ENCODE peak calls at places on chromosome 18, in five cellular contexts. Q is cardiac muscle cell, W is tibial artery, V is H7, F is fibroblast of lung. T is an unnamed sample.

GRCh38 chr18:48949051-48949605 is 1.6 kb downstream of the SMAD7 start:
- DNase-seq in W (peak; percentile 44), Q (no peak), V (no peak), F (no peak), T (peak; percentile 34)

GRCh38 chr18:77016133-77016839 is 116.3 kb downstream of the MBP start:
- DNase-seq in W (no peak), F (no peak), V (no peak), Q (no peak), T (no peak)

GRCh38 chr18:27954226-27954625 is 222.7 kb downstream of the CDH2 start:
- DNase-seq in W (no peak), Q (no peak), V (no peak), F (peak; percentile 89), T (peak; percentile 85)

GRCh38 chr18:72128649-72129048 is 415.5 kb downstream of the CBLN2 start:
- DNase-seq in V (no peak), F (peak; percentile 5), Q (no peak), W (no peak), T (peak; percentile 1)

GRCh38 chr18:39624934-39625333 is 2059.3 kb upstream of the CELF4 start:
- DNase-seq in Q (no peak), F (peak; percentile 85), W (no peak), V (no peak), T (peak; percentile 69)

GRCh38 chr18:59423251-59423650 is 64.2 kb upstream of the LMAN1 start:
- DNase-seq in W (no peak), F (peak; percentile 11), V (no peak), Q (no peak), T (no peak)

GRCh38 chr18:54946149-54946581 is 13.1 kb downstream of the CCDC68 start:
- DNase-seq in F (peak; percentile 33), V (no peak), W (no peak), Q (peak; percentile 8), T (peak; percentile 49)

GRCh38 chr18:33562741-33563140 is 15.3 kb upstream of the ASXL3 start:
- DNase-seq in Q (no peak), F (no peak), V (no peak), W (no peak), T (no peak)

GRCh38 chr18:9474103-9474982 is 970 bp upstream of the RALBP1 start:
- DNase-seq in F (peak; percentile 88), Q (peak; percentile 80), W (peak; percentile 21), V (no peak), T (peak; percentile 81)

GRCh38 chr18:50203801-50204604 is 9.1 kb upstream of the MYO5B start:
- DNase-seq in Q (peak; percentile 82), F (peak; percentile 24), W (no peak), V (peak; percentile 75), T (peak; percentile 39)

GRCh38 chr18:70030728-70031127 is 83.1 kb upstream of the CD226 start:
- DNase-seq in Q (no peak), W (no peak), V (no peak), F (no peak), T (no peak)

GRCh38 chr18:61731169-61731568 is 161.6 kb downstream of the RNF152 start:
- DNase-seq in Q (no peak), F (no peak), W (no peak), V (no peak), T (peak; percentile 16)

GRCh38 chr18:54852780-54853675 is 24.8 kb downstream of the RAB27B start:
- DNase-seq in V (no peak), W (no peak), Q (no peak), F (no peak), T (peak; percentile 60)

GRCh38 chr18:58175122-58175687 is 131.2 kb downstream of the NEDD4L start:
- DNase-seq in W (no peak), Q (no peak), F (no peak), V (no peak), T (no peak)

GRCh38 chr18:54392621-54393023 is 34.9 kb downstream of the C18orf54 start:
- DNase-seq in Q (peak; percentile 78), W (no peak), F (peak; percentile 54), V (peak; percentile 49), T (peak; percentile 81)

GRCh38 chr18:47756364-47757016 is 174.0 kb downstream of the SMAD2 start:
- DNase-seq in Q (peak; percentile 69), V (peak; percentile 69), W (peak; percentile 38), F (peak; percentile 25), T (peak; percentile 60)

GRCh38 chr18:37179384-37179783 is 350.5 kb downstream of the KIAA1328 start:
- DNase-seq in Q (no peak), W (no peak), F (no peak), V (no peak), T (no peak)

GRCh38 chr18:13635046-13635445 is 91.3 kb downstream of the FAM210A start:
- DNase-seq in F (no peak), V (no peak), W (no peak), Q (no peak), T (no peak)

GRCh38 chr18:8707946-8708345 is 2.6 kb downstream of the MTCL1 start:
- DNase-seq in Q (no peak), W (no peak), F (no peak), V (no peak), T (no peak)

GRCh38 chr18:48477353-48477752 is 61.5 kb upstream of the CTIF start:
- DNase-seq in F (no peak), Q (no peak), W (no peak), V (no peak), T (peak; percentile 26)

GRCh38 chr18:77645170-77645872 is 395.7 kb downstream of the GALR1 start:
- DNase-seq in F (no peak), W (no peak), Q (no peak), V (no peak), T (no peak)

GRCh38 chr18:21163647-21164625 is 52.3 kb upstream of the ROCK1 start:
- DNase-seq in F (peak; percentile 89), V (no peak), Q (no peak), W (peak; percentile 29), T (peak; percentile 88)

GRCh38 chr18:6624729-6625308 is 104.7 kb upstream of the ARHGAP28 start:
- DNase-seq in Q (no peak), W (no peak), F (peak; percentile 81), V (no peak), T (peak; percentile 61)

GRCh38 chr18:62678847-62679535 is 36.4 kb upstream of the PHLPP1 start:
- DNase-seq in F (no peak), V (peak; percentile 45), W (no peak), Q (peak; percentile 21), T (no peak)

GRCh38 chr18:2881490-2882195 is 34.8 kb downstream of the EMILIN2 start:
- DNase-seq in F (peak; percentile 85), Q (no peak), V (no peak), W (peak; percentile 85), T (peak; percentile 91)
- H3K4me3 ChIP-seq in F (no peak overlapping the region), Q (no peak overlapping the region), V (no peak overlapping the region), W (no peak overlapping the region), T (no peak overlapping the region)

DNA sequence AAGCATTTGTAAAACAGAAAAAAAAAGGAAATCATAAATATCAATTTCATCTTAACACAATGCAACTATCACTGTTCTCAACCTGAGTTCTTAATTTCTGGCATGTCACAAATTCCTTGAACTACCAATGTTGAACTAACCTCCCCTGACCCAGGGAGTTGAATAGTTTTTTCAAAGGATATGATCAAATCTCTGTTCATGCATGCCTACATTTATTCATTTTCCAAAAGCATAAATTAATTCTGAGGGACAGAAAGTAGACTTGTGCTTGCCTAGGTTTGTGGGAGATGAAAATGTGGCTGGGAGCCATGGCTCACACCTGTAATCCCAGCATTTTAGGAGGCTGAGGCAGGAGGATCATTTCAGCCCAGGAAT is 175.7 kb downstream of the TGIF1 start:
- DNase-seq in V (no peak), F (no peak), Q (no peak), W (no peak), T (no peak)
- H3K4me3 ChIP-seq in V (no peak overlapping the region), F (no peak overlapping the region), Q (no peak overlapping the region), W (no peak overlapping the region), T (no peak overlapping the region)

GRCh38 chr18:22198163-22198562 is 28.8 kb downstream of the GATA6 start:
- DNase-seq in W (no peak), V (no peak), Q (no peak), F (no peak), T (no peak)
- H3K4me3 ChIP-seq in W (no peak overlapping the region), V (no peak overlapping the region), Q (no peak overlapping the region), F (no peak overlapping the region), T (no peak overlapping the region)

GRCh38 chr18:42447688-42448087 is 492.7 kb downstream of the PIK3C3 start:
- DNase-seq in F (no peak), V (no peak), Q (no peak), W (no peak), T (no peak)
- H3K4me3 ChIP-seq in F (no peak overlapping the region), V (no peak overlapping the region), Q (no peak overlapping the region), W (no peak overlapping the region), T (no peak overlapping the region)

DNA sequence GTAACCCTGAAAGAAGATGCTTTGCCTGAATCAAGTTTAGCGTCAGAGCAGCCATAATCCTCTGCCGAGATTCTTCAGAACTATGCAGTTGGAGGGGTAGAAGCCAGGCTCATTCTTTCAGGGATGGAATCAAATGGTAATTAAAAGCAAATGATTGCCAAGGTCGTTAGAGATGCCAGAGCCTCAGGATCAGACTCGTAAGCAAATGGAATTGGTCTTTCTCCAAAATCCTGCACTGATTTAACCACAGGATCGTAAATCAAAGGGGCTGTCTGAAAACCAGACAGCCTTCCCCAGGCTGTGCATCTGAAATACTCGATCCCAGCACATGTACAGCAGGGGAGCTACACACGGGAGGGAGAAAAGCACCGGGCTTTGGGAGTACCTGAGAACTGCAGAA is 22.0 kb downstream of the APCDD1 start:
- DNase-seq in Q (no peak), W (no peak), V (no peak), F (peak; percentile 83), T (peak; percentile 2)
- H3K4me3 ChIP-seq in Q (no peak overlapping the region), W (no peak overlapping the region), V (no peak overlapping the region), F (no peak overlapping the region), T (no peak overlapping the region)

DNA sequence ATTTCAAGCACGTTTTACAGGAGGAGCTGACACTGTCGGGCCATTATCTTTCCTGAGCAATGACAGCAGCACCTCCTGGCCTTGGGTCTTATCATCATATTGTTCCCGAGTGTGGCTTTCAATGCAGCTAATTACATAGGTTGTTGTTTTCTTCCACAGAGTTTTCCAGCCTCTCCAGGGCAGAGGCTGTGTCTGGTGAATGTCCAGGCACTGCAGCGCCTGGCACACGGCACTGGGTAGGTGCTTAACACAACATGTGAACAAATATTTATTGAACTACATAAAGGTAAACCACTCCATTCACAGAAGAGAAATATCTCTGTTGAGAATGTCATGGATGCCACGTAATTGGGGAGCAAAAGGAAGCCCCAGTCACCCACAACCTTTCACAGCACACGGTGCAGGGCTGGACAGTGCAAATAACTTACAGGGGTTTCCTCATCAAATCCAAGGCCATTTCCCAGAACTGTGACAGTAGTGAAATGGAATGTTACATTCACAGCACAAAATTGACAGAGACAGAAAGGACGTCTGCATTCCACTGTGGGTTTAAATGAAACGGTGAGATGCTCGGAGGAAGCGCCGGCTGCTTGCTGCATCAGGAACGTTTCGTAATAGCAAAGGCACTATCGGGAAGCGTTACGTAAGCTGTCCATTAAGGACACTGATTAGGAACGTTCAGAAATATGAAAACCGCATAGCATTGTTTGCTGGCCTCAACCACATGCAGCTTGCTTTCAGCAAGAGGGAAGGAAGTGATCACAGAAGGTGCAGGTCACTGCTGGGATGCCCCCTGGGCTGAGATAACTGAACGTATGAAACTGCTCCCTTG is 6.4 kb upstream of the KCNG2 start:
- DNase-seq in Q (no peak), V (no peak), F (peak; percentile 97), W (peak; percentile 56), T (peak; percentile 100)
- H3K4me3 ChIP-seq in Q (no peak overlapping the region), V (no peak overlapping the region), F (peak overlapping the region; percentile 19), W (no peak overlapping the region), T (peak overlapping the region; percentile 31)

T was measured in fibroblast of pulmonary artery.